ENCODE peak calls at places on chromosome 21, in seven cellular contexts. P is mesenchymal stem cell, U is mesendoderm, O is H9, V is IMR-90, K is H1, N is trophoblast cell. G is an unnamed sample.

GRCh38 chr21:29130234-29130993 is at the start of gene MAP3K7CL:
- DNase-seq in P (peak; percentile 99), U (peak; percentile 45), O (no peak), V (peak; percentile 100), K (no peak), N (peak; percentile 84), G (no peak)

GRCh38 chr21:34200288-34200905 is 127.0 kb downstream of the MRPS6 start:
- DNase-seq in P (peak; percentile 60), U (no peak), O (no peak), V (no peak), K (no peak), N (no peak), G (no peak)

GRCh38 chr21:35051287-35051818 is 2.3 kb upstream of the RUNX1 start:
- DNase-seq in P (peak; percentile 90), U (peak; percentile 91), O (peak; percentile 85), V (peak; percentile 80), K (peak; percentile 79), N (peak; percentile 79), G (peak; percentile 59)

GRCh38 chr21:25638634-25639166 is 358 bp upstream of the JAM2 start:
- DNase-seq in P (peak; percentile 10), U (no peak), O (no peak), V (peak; percentile 27), K (no peak), N (peak; percentile 31), G (peak; percentile 12)

GRCh38 chr21:37620401-37620800 is 253.8 kb downstream of the DYRK1A start:
- DNase-seq in P (no peak), U (no peak), O (no peak), V (no peak), K (no peak), N (no peak), G (no peak)

GRCh38 chr21:21295303-21295702 is 297.1 kb downstream of the NCAM2 start:
- DNase-seq in P (no peak), U (no peak), O (no peak), V (no peak), K (no peak), N (no peak), G (no peak)

GRCh38 chr21:34878940-34879339 is 170.2 kb downstream of the RUNX1 start:
- DNase-seq in P (peak; percentile 3), U (no peak), O (no peak), V (no peak), K (no peak), N (no peak), G (no peak)

GRCh38 chr21:29145354-29145782 is 14.9 kb downstream of the MAP3K7CL start:
- DNase-seq in P (peak; percentile 93), U (no peak), O (no peak), V (peak; percentile 95), K (no peak), N (peak; percentile 18), G (no peak)

GRCh38 chr21:39251326-39251725 is 62.1 kb downstream of the BRWD1 start:
- DNase-seq in P (peak; percentile 4), U (no peak), O (no peak), V (peak; percentile 24), K (no peak), N (no peak), G (no peak)

GRCh38 chr21:14559144-14559543 is 13.0 kb upstream of the SAMSN1 start:
- DNase-seq in P (no peak), U (no peak), O (no peak), V (no peak), K (no peak), N (no peak), G (no peak)
- H4K8ac ChIP-seq in P (no peak overlapping the region), U (no peak overlapping the region), O (no peak overlapping the region), V (no peak overlapping the region), K (no peak overlapping the region), N (no peak overlapping the region), G (no peak overlapping the region)

DNA sequence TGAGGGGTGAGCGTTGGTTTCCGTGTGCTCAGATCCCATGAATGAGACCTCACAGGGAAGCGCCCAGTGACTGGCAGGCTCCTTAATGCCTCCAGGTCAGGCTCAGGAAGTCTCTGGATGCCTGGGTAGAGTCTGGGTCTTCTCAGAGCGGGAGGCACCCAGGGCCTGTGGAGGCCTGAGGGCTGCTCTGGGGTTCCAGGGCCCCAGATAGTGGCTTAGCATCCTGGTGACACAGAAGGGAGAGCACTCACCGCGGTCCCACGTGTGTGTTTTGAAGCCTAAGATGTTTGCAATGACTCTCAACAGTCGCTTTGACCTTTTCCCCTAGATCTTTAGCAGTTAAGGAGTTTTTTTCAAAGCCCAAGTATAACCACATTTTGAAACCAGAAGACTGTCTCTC is 25.0 kb downstream of the PRMT2 start:
- DNase-seq in P (no peak), U (peak; percentile 7), O (no peak), V (no peak), K (no peak), N (no peak), G (no peak)
- H3K9ac ChIP-seq in P (peak overlapping the region; percentile 27), U (no peak overlapping the region), O (no peak overlapping the region), V (no peak overlapping the region), K (no peak overlapping the region), N (no peak overlapping the region), G (no peak overlapping the region)

GRCh38 chr21:41813226-41813625 is 46.4 kb upstream of the RIPK4 start:
- DNase-seq in P (no peak), U (no peak), O (no peak), V (no peak), K (no peak), N (no peak), G (no peak)
- H2BK5ac ChIP-seq in P (no peak overlapping the region), U (no peak overlapping the region), O (no peak overlapping the region), V (no peak overlapping the region), K (no peak overlapping the region), N (no peak overlapping the region), G (no peak overlapping the region)

GRCh38 chr21:31754561-31754960 is 22.6 kb upstream of the SCAF4 start:
- DNase-seq in P (no peak), U (no peak), O (no peak), V (no peak), K (no peak), N (no peak), G (no peak)
- H4K8ac ChIP-seq in P (no peak overlapping the region), U (no peak overlapping the region), O (no peak overlapping the region), V (no peak overlapping the region), K (no peak overlapping the region), N (no peak overlapping the region), G (no peak overlapping the region)

DNA sequence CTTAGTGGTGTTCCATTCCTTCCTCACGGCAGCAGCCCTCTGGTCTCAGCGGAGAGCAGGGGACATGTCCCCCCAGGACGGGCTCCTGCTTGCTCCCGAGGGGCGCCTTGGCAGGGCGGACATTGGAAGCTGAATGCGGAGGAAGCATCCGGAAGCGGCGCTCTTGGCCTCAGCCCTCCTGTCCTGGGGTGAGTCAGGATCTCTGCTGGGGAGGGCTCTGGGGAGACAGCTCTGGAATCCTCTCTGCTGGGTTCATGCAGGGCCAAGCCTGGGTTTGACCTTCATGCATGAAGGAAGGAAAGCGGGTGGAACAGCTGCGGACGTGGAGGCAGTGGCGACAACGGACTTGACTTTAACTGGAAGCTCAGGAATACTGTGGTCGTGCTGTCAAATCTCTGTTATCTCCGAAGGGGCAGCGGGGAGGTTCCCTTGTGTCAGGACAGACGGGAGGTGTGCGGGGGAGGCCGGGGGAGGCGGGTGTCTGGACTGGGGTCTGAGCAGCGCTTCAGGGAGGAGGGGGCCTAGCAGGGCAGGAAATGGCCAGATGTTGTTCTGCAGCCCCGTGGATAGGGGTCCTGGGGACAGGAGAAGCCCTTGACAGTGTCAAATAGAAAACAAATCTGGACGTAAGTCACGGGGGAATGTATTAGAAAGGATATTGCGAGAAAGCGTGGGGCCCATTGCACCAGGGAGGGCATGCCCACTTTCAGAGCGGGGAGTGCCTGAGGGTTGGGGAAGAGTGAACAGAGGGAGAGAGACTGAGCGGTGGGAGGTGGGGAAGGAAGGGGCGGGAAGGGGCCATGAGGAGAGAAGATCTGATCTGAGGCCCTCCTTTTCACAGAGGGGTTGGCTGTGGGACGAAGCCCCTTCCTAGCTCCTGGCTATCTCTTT is 26.6 kb downstream of the CRYAA start:
- DNase-seq in P (peak; percentile 74), U (no peak), O (peak; percentile 25), V (no peak), K (no peak), N (no peak), G (no peak)
- H3K9ac ChIP-seq in P (peak overlapping the region; percentile 19), U (no peak overlapping the region), O (no peak overlapping the region), V (no peak overlapping the region), K (no peak overlapping the region), N (no peak overlapping the region), G (no peak overlapping the region)

DNA sequence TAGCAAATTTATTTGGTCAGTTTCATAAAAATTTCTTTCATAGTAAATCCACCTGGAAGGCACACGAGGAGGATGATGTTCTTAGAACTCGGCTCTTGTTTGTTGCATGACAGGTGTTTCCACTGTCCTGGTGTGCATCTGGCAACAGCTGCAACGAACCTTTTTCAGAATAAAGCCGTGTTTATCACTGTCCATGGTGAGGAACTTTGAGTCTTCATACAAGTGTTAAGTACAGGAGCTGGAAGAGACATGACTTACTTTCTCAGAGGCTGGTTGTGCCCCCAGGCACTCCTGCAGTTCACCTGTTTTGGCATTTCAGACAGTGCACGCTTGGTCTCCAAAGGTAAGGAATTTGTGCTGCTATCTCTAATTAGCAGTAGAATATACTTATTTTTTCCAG is 97.1 kb downstream of the ADAMTS1 start:
- DNase-seq in P (no peak), U (no peak), O (no peak), V (no peak), K (no peak), N (no peak), G (no peak)
- H2BK5ac ChIP-seq in P (no peak overlapping the region), U (no peak overlapping the region), O (no peak overlapping the region), V (no peak overlapping the region), K (no peak overlapping the region), N (no peak overlapping the region), G (no peak overlapping the region)

DNA sequence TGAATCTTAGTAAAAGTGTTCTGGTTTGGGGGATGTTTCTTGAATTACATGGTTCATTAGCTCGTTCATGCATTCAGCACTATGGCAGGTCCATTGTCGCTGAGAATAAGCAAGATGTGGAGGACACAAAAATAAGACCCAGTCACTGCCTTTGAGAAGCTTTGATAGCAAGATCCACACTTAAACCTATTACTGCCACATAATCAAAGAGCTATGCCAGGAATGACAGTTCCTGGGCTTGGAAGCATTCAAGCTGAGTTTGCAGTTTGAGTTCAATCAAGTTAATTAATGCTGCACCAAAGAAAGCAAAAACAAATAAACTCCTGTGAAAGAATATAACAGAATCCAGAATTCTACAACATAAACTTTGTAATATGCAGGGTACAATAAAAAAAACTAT is 131.8 kb downstream of the MIS18A start:
- DNase-seq in P (no peak), U (peak; percentile 50), O (no peak), V (no peak), K (no peak), N (no peak), G (no peak)
- H4K8ac ChIP-seq in P (no peak overlapping the region), U (no peak overlapping the region), O (no peak overlapping the region), V (no peak overlapping the region), K (no peak overlapping the region), N (no peak overlapping the region), G (no peak overlapping the region)

GRCh38 chr21:16193758-16194606 is 464.2 kb downstream of the USP25 start:
- DNase-seq in P (peak; percentile 82), U (peak; percentile 93), O (peak; percentile 39), V (peak; percentile 79), K (no peak), N (peak; percentile 3), G (peak; percentile 81)
- H3K9ac ChIP-seq in P (peak overlapping the region; percentile 89), U (peak overlapping the region; percentile 19), O (no peak overlapping the region), V (peak overlapping the region; percentile 7), K (no peak overlapping the region), N (no peak overlapping the region), G (no peak overlapping the region)

DNA sequence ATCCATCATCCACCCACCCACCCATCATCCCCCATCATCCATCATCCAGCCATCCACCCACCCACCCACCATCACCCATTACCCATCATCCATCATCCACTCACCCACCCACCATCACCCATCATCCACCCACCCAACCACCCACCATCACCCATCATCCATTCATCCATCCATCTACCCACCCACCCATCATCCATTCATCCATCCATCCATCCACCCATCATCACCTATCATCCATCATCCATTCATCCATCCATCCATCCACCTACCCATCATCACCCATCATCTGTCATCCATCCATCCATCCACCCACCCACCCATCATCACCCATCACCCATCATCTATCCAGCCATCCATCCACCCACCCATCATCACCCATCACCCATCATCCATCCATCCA is 81.5 kb downstream of the ADARB1 start:
- DNase-seq in P (no peak), U (no peak), O (peak; percentile 12), V (no peak), K (peak; percentile 4), N (no peak), G (no peak)
- H2BK5ac ChIP-seq in P (no peak overlapping the region), U (no peak overlapping the region), O (no peak overlapping the region), V (peak overlapping the region; percentile 38), K (no peak overlapping the region), N (no peak overlapping the region), G (no peak overlapping the region)